ENCODE peak calls at places on chromosomes 7 and 10, in seven cellular contexts. T is cardiac fibroblast; J is posterior vena cava; W is gastrocnemius medialis; N is CD8-positive, alpha-beta memory T cell; S is progenitor cell of endocrine pancreas; I is activated naive CD8-positive, alpha-beta T cell treated with anti-CD3 and anti-CD28 coated beads, Interleukin-2, amount 50 U/mL, for 16 hours. C is an unnamed sample.

GRCh38 chr7:128454808-128455555 is 696 bp upstream of the HILPDA start:
- DNase-seq in W (no peak), S (no peak), T (no peak), J (no peak), N (no peak), I (no peak), C (no peak)

GRCh38 chr7:132206594-132206993 is 369.7 kb downstream of the PLXNA4 start:
- DNase-seq in J (peak; percentile 46), I (no peak), T (no peak), S (no peak), N (no peak), W (no peak), C (no peak)

GRCh38 chr7:66518151-66518691 is 110.5 kb upstream of the KCTD7 start:
- DNase-seq in W (no peak), J (no peak), I (no peak), N (no peak), S (no peak), T (no peak), C (no peak)

GRCh38 chr7:92765725-92766124 is 70.6 kb downstream of the CDK6 start:
- DNase-seq in T (peak; percentile 89), W (no peak), J (no peak), N (no peak), S (no peak), I (no peak), C (no peak)

GRCh38 chr10:67818323-67818722 is 19.7 kb downstream of the DNAJC12 start:
- DNase-seq in J (no peak), N (no peak), W (no peak), S (no peak), I (no peak), T (peak; percentile 74), C (peak; percentile 55)

GRCh38 chr10:35552622-35553342 is 52.4 kb upstream of the GJD4 start:
- DNase-seq in J (no peak), N (no peak), W (no peak), T (peak; percentile 53), I (no peak), S (no peak), C (no peak)

GRCh38 chr10:70537398-70538194 is 59.0 kb downstream of the PALD1 start:
- DNase-seq in W (no peak), I (no peak), S (peak; percentile 29), N (no peak), J (no peak), T (no peak), C (no peak)

GRCh38 chr10:88995156-88995876 is 4.7 kb downstream of the FAS start:
- DNase-seq in I (no peak), N (no peak), T (no peak), J (no peak), W (no peak), S (no peak), C (no peak)

GRCh38 chr7:156654511-156655231 is 14.1 kb downstream of the RNF32 start:
- DNase-seq in J (no peak), I (no peak), W (no peak), T (no peak), S (no peak), N (no peak), C (no peak)

GRCh38 chr10:35876248-35876647 is 234.2 kb upstream of the FZD8 start:
- DNase-seq in J (no peak), S (no peak), N (no peak), W (no peak), T (peak; percentile 34), I (no peak), C (no peak)

GRCh38 chr10:55629792-55630490 is 731.1 kb downstream of the ZWINT start:
- DNase-seq in I (no peak), N (no peak), S (peak; percentile 27), T (peak; percentile 41), J (peak; percentile 73), W (no peak), C (no peak)

GRCh38 chr7:108267615-108268014 is 137.5 kb upstream of the LAMB4 start:
- DNase-seq in W (no peak), S (no peak), I (no peak), J (no peak), T (no peak), N (no peak), C (no peak)

GRCh38 chr10:85510682-85511081 is 855.9 kb downstream of the GRID1 start:
- DNase-seq in N (no peak), S (no peak), I (no peak), J (no peak), T (no peak), W (no peak), C (no peak)

GRCh38 chr7:27110163-27110976 is 7.9 kb upstream of the HOXA2 start:
- DNase-seq in J (peak; percentile 89), T (no peak), S (peak; percentile 76), N (no peak), I (no peak), W (no peak), C (no peak)

GRCh38 chr7:133015879-133016278 is 66.0 kb downstream of the CHCHD3 start:
- DNase-seq in J (no peak), N (no peak), S (no peak), I (no peak), W (no peak), T (no peak), C (no peak)

GRCh38 chr10:6607187-6607586 is 27.1 kb upstream of the PRKCQ start:
- DNase-seq in S (no peak), T (no peak), N (peak; percentile 24), I (no peak), W (no peak), J (no peak), C (no peak)

GRCh38 chr7:121032645-121033460 is 44.3 kb downstream of the CPED1 start:
- DNase-seq in I (no peak), T (peak; percentile 43), W (no peak), S (no peak), J (no peak), N (no peak), C (no peak)

GRCh38 chr10:6667679-6668270 is 87.7 kb upstream of the PRKCQ start:
- DNase-seq in J (no peak), T (peak; percentile 53), N (no peak), S (peak; percentile 14), W (peak; percentile 17), I (no peak), C (peak; percentile 14)

GRCh38 chr7:42183547-42183946 is 53.5 kb downstream of the GLI3 start:
- DNase-seq in J (no peak), W (no peak), I (no peak), N (no peak), T (peak; percentile 48), S (no peak), C (no peak)

GRCh38 chr10:25018703-25019102 is 2.3 kb downstream of the THNSL1 start:
- DNase-seq in I (no peak), N (no peak), T (no peak), J (no peak), W (no peak), S (no peak), C (no peak)

GRCh38 chr7:97104719-97105129 is 12.8 kb upstream of the SDHAF3 start:
- DNase-seq in W (peak; percentile 64), I (peak; percentile 17), N (peak; percentile 58), J (peak; percentile 94), T (peak; percentile 81), S (peak; percentile 84), C (peak; percentile 77)

GRCh38 chr10:49285232-49285631 is 13.7 kb upstream of the C10orf71 start:
- DNase-seq in N (no peak), T (peak; percentile 39), I (no peak), S (no peak), W (no peak), J (peak; percentile 16), C (no peak)

GRCh38 chr10:101222683-101223273 is 6.5 kb downstream of the LBX1 start:
- DNase-seq in W (no peak), I (no peak), J (no peak), T (no peak), N (no peak), S (no peak), C (no peak)

GRCh38 chr7:155974186-155974897 is 162.1 kb upstream of the SHH start:
- DNase-seq in I (no peak), T (no peak), W (no peak), N (no peak), J (peak; percentile 43), S (no peak), C (no peak)

GRCh38 chr10:43205681-43206390 is 61.0 kb downstream of the RASGEF1A start:
- DNase-seq in T (no peak), N (no peak), S (peak; percentile 6), I (no peak), J (peak; percentile 62), W (peak; percentile 3), C (no peak)

GRCh38 chr10:12418000-12418399 is 68.7 kb downstream of the CAMK1D start:
- DNase-seq in I (no peak), W (peak; percentile 78), N (no peak), J (peak; percentile 93), T (peak; percentile 81), S (no peak), C (no peak)

GRCh38 chr7:136247211-136247610 is 270.1 kb upstream of the MTPN start:
- DNase-seq in W (no peak), I (no peak), N (no peak), J (no peak), T (no peak), S (no peak), C (no peak)

GRCh38 chr7:131226116-131226562 is 101.5 kb upstream of the MKLN1 start:
- DNase-seq in N (no peak), W (no peak), S (no peak), T (no peak), I (no peak), J (no peak), C (peak; percentile 27)

GRCh38 chr7:39073432-39073831 is 95.7 kb downstream of the POU6F2 start:
- DNase-seq in T (no peak), J (no peak), W (no peak), S (no peak), I (no peak), N (no peak), C (peak; percentile 76)